ENCODE peak calls at places on chromosomes 3 and 15, in four cellular contexts. V, G, S and H are unnamed samples.
A peak's percentile ranks its signal among the peaks of the same experiment; 100 is the strongest.

GRCh38 chr3:63993653-63994079 is 29.6 kb downstream of the PSMD6 start:
- DNase-seq in V (peak; percentile 76), G (peak; percentile 47), S (peak; percentile 80), H (peak; percentile 93)

GRCh38 chr3:138440596-138440995 is 6.2 kb downstream of the ESYT3 start:
- DNase-seq in V (peak; percentile 23), G (no peak), S (no peak), H (no peak)

GRCh38 chr3:140432176-140432753 is 245.6 kb upstream of the TRIM42 start:
- DNase-seq in V (no peak), G (no peak), S (no peak), H (peak; percentile 21)

GRCh38 chr3:44363591-44363990 is 25.0 kb downstream of the TCAIM start:
- DNase-seq in V (no peak), G (no peak), S (no peak), H (no peak)

GRCh38 chr15:62389887-62390792 is 225.1 kb upstream of the C2CD4B start:
- DNase-seq in V (peak; percentile 77), G (no peak), S (peak; percentile 69), H (peak; percentile 85)

GRCh38 chr3:18046531-18046930 is 304.1 kb upstream of the TBC1D5 start:
- DNase-seq in V (no peak), G (no peak), S (no peak), H (no peak)

GRCh38 chr15:36907295-36907694 is 193.1 kb downstream of the MEIS2 start:
- DNase-seq in V (no peak), G (no peak), S (no peak), H (peak; percentile 83)

GRCh38 chr3:129845956-129846355 is 47.6 kb downstream of the TMCC1 start:
- DNase-seq in V (no peak), G (no peak), S (no peak), H (no peak)

GRCh38 chr15:62622775-62623174 is 419.8 kb upstream of the TPM1 start:
- DNase-seq in V (no peak), G (no peak), S (no peak), H (no peak)

GRCh38 chr3:167148121-167148520 is 232.0 kb downstream of the ZBBX start:
- DNase-seq in V (no peak), G (no peak), S (no peak), H (no peak)

GRCh38 chr15:74958908-74959642 is 2.5 kb upstream of the RPP25 start:
- DNase-seq in V (no peak), G (no peak), S (peak; percentile 63), H (peak; percentile 79)

GRCh38 chr3:48428088-48428862 is 1.6 kb downstream of the PLXNB1 start:
- DNase-seq in V (no peak), G (no peak), S (peak; percentile 59), H (peak; percentile 33)

GRCh38 chr3:13371100-13372075 is 48.7 kb downstream of the NUP210 start:
- DNase-seq in V (no peak), G (no peak), S (no peak), H (no peak)

GRCh38 chr15:90957105-90957790 is 2.6 kb downstream of the RCCD1 start:
- DNase-seq in V (peak; percentile 39), G (no peak), S (peak; percentile 64), H (peak; percentile 42)

GRCh38 chr3:37456270-37456708 is 281.9 kb upstream of the LRRFIP2 start:
- DNase-seq in V (no peak), G (no peak), S (no peak), H (peak; percentile 34)

GRCh38 chr3:53819163-53819868 is 26.9 kb downstream of the CHDH start:
- DNase-seq in V (no peak), G (no peak), S (no peak), H (no peak)

GRCh38 chr15:92500023-92500630 is 106.4 kb downstream of the ST8SIA2 start:
- DNase-seq in V (no peak), G (no peak), S (no peak), H (peak; percentile 91)

GRCh38 chr15:73965730-73966103 is 26.4 kb downstream of the STOML1 start:
- DNase-seq in V (peak; percentile 70), G (no peak), S (no peak), H (no peak)

GRCh38 chr15:58307313-58307961 is 124.4 kb upstream of the LIPC start:
- DNase-seq in V (peak; percentile 77), G (no peak), S (no peak), H (no peak)

GRCh38 chr3:130900959-130901358 is 7.1 kb downstream of the ATP2C1 start:
- DNase-seq in V (peak; percentile 14), G (no peak), S (no peak), H (no peak)

GRCh38 chr15:66252411-66253295 is 897 bp downstream of the MEGF11 start:
- DNase-seq in V (no peak), G (no peak), S (peak; percentile 58), H (peak; percentile 63)

GRCh38 chr15:55993804-55994539 is 560 bp upstream of the NEDD4 start:
- DNase-seq in V (peak; percentile 68), G (no peak), S (peak; percentile 54), H (peak; percentile 83)

GRCh38 chr3:30625541-30626438 is 19.4 kb downstream of the TGFBR2 start:
- DNase-seq in V (peak; percentile 88), G (no peak), S (no peak), H (peak; percentile 35)

GRCh38 chr3:122668930-122669730 is 11.5 kb upstream of the PARP14 start:
- DNase-seq in V (peak; percentile 84), G (no peak), S (no peak), H (no peak)

GRCh38 chr15:51323749-51324148 is 14.6 kb downstream of the CYP19A1 start:
- DNase-seq in V (no peak), G (no peak), S (no peak), H (no peak)

GRCh38 chr15:84715442-84716035 is 400 bp downstream of the SEC11A start:
- DNase-seq in V (peak; percentile 28), G (no peak), S (no peak), H (peak; percentile 60)

GRCh38 chr3:26921054-26921453 is 298.5 kb downstream of the LRRC3B start:
- DNase-seq in V (no peak), G (no peak), S (no peak), H (peak; percentile 27)

GRCh38 chr3:100041328-100041749 is 73.0 kb downstream of the FILIP1L start:
- DNase-seq in V (peak; percentile 91), G (no peak), S (no peak), H (peak; percentile 58)

GRCh38 chr15:75452968-75453702 is 1.6 kb upstream of the SIN3A start:
- DNase-seq in V (no peak), G (no peak), S (peak; percentile 80), H (peak; percentile 86)

GRCh38 chr3:30511524-30512278 is 94.7 kb upstream of the TGFBR2 start:
- DNase-seq in V (peak; percentile 98), G (no peak), S (no peak), H (peak; percentile 58)

GRCh38 chr3:172550347-172550943 is 27.2 kb upstream of the TNFSF10 start:
- DNase-seq in V (peak; percentile 98), G (no peak), S (no peak), H (no peak)

GRCh38 chr15:69164807-69165636 is 4.6 kb downstream of the GLCE start:
- DNase-seq in V (peak; percentile 88), G (no peak), S (no peak), H (no peak)

GRCh38 chr3:55455915-55456314 is 31.2 kb downstream of the WNT5A start:
- DNase-seq in V (no peak), G (no peak), S (no peak), H (no peak)

GRCh38 chr15:36914466-36914865 is 185.9 kb downstream of the MEIS2 start:
- DNase-seq in V (no peak), G (no peak), S (no peak), H (no peak)

GRCh38 chr15:90650117-90650955 is 66.8 kb upstream of the BLM start:
- DNase-seq in V (peak; percentile 69), G (no peak), S (no peak), H (peak; percentile 26)

GRCh38 chr15:77225088-77225487 is 154.2 kb upstream of the TSPAN3 start:
- DNase-seq in V (peak; percentile 22), G (no peak), S (no peak), H (no peak)

GRCh38 chr3:42507751-42508335 is 5.4 kb downstream of the VIPR1 start:
- DNase-seq in V (no peak), G (no peak), S (peak; percentile 22), H (no peak)

GRCh38 chr3:131612745-131613144 is 110.0 kb upstream of the MRPL3 start:
- DNase-seq in V (no peak), G (no peak), S (no peak), H (no peak)

DNA sequence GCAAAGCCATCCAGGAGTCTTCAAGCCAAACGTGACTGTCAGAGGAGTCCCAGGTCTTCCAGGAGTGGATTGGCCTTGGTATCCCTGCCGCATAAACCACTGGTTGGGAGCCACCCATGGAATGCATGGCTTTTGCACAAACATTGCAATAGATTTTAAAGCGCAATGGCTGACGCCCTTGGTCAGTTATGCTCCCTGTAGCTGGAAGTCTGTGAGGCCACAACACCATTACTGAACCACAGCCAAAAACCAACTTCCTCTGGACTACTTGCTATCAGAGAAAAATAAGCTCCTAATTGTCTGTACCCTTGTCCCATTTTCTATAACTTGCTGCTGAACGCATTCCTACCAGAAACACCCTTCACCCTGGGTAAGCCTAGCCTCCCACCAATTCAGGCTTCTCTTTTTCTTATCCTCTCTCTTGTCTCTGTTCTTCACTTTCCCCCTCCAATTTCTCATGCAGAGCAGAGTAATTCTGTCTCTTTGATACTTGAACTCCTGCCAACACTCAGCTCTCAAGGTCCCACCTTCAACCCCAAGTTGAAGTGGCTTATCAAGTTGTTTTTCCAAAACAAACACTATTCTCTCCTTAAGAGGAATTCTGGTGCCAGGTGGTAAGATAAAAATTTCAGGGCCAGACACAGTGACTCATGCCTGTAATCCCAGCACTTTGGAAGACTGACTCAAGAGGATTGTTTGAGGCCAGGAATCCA is 176.4 kb upstream of the UBE2E1 start:
- DNase-seq in V (peak; percentile 71), G (no peak), S (no peak), H (peak; percentile 70)
- H3K56ac ChIP-seq in V (no peak overlapping the region), G (no peak overlapping the region), S (no peak overlapping the region), H (no peak overlapping the region)

DNA sequence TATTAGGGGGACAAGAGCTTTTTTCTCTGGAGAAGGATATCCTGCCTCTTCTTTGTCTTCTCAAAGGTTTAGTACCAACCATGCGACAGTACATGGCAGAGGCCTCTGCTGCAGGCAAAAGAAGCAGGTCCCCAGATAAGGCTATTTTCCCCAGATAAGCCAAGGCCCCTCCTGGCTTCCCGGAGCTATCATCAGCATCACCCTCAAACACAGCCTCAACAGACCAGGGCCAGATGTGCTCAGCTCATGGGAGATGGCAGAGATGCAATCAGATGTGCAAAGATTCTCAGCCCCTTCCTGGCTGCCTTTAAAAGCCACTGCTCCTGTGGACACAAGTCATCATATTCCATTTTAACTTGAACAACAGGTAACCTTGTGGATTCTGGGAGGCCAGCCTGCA is 49.0 kb downstream of the NTRK3 start:
- DNase-seq in V (no peak), G (no peak), S (no peak), H (no peak)
- H2BK5ac ChIP-seq in V (no peak overlapping the region), G (no peak overlapping the region), S (no peak overlapping the region), H (no peak overlapping the region)

GRCh38 chr3:11424277-11424676 is 152.1 kb downstream of the ATG7 start:
- DNase-seq in V (no peak), G (no peak), S (no peak), H (no peak)
- H4K5ac ChIP-seq in V (no peak overlapping the region), G (no peak overlapping the region), S (no peak overlapping the region), H (no peak overlapping the region)

GRCh38 chr15:31158858-31159569 is 57.5 kb upstream of the TRPM1 start:
- DNase-seq in V (no peak), G (no peak), S (no peak), H (peak; percentile 37)
- H3K56ac ChIP-seq in V (no peak overlapping the region), G (no peak overlapping the region), S (no peak overlapping the region), H (no peak overlapping the region)

GRCh38 chr3:39171860-39172259 is 18.5 kb upstream of the CSRNP1 start:
- DNase-seq in V (no peak), G (no peak), S (no peak), H (no peak)
- H2BK5ac ChIP-seq in V (no peak overlapping the region), G (no peak overlapping the region), S (no peak overlapping the region), H (no peak overlapping the region)